ENCODE peak calls at places on chromosomes 4 and X, in eight cellular contexts. One of them, this sample, is unnamed.

GRCh38 chrX:28848707-28849106 is 261.5 kb downstream of the IL1RAPL1 start:
- DNase-seq in heart right ventricle: no peak
- DNase-seq in GM10248: no peak
- DNase-seq in foreskin keratinocyte: no peak
- DNase-seq in GM12865: peak; percentile 0
- DNase-seq in WTC11: no peak
- DNase-seq in endodermal cell: no peak
- DNase-seq in hepatocyte: no peak
- DNase-seq in this sample: no peak

GRCh38 chr4:88659061-88659889 is 38.4 kb downstream of the NAP1L5 start:
- DNase-seq in heart right ventricle: peak; percentile 46
- DNase-seq in GM10248: peak; percentile 47
- DNase-seq in foreskin keratinocyte: peak; percentile 78
- DNase-seq in GM12865: peak; percentile 60
- DNase-seq in WTC11: peak; percentile 32
- DNase-seq in endodermal cell: peak; percentile 80
- DNase-seq in hepatocyte: peak; percentile 79
- DNase-seq in this sample: peak; percentile 24

GRCh38 chr4:96986800-96987199 is 1146.9 kb downstream of the PDHA2 start:
- DNase-seq in heart right ventricle: no peak
- DNase-seq in GM10248: no peak
- DNase-seq in foreskin keratinocyte: no peak
- DNase-seq in GM12865: no peak
- DNase-seq in WTC11: no peak
- DNase-seq in endodermal cell: no peak
- DNase-seq in hepatocyte: no peak
- DNase-seq in this sample: no peak

GRCh38 chrX:68419934-68420333 is 13.4 kb downstream of the OPHN1 start:
- DNase-seq in heart right ventricle: no peak
- DNase-seq in GM10248: no peak
- DNase-seq in foreskin keratinocyte: no peak
- DNase-seq in GM12865: no peak
- DNase-seq in WTC11: no peak
- DNase-seq in endodermal cell: no peak
- DNase-seq in hepatocyte: no peak
- DNase-seq in this sample: no peak

GRCh38 chr4:30068234-30068633 is 651.9 kb upstream of the PCDH7 start:
- DNase-seq in heart right ventricle: no peak
- DNase-seq in GM10248: no peak
- DNase-seq in foreskin keratinocyte: no peak
- DNase-seq in GM12865: peak; percentile 0
- DNase-seq in WTC11: no peak
- DNase-seq in endodermal cell: no peak
- DNase-seq in hepatocyte: no peak
- DNase-seq in this sample: no peak

GRCh38 chrX:109600114-109600710 is 24.8 kb downstream of the KCNE5 start:
- DNase-seq in heart right ventricle: no peak
- DNase-seq in GM10248: no peak
- DNase-seq in foreskin keratinocyte: no peak
- DNase-seq in GM12865: no peak
- DNase-seq in WTC11: peak; percentile 15
- DNase-seq in endodermal cell: peak; percentile 62
- DNase-seq in hepatocyte: peak; percentile 21
- DNase-seq in this sample: peak; percentile 52

GRCh38 chrX:139725720-139726119 is 17.8 kb upstream of the MCF2 start:
- DNase-seq in heart right ventricle: no peak
- DNase-seq in GM10248: no peak
- DNase-seq in foreskin keratinocyte: no peak
- DNase-seq in GM12865: peak; percentile 66
- DNase-seq in WTC11: no peak
- DNase-seq in endodermal cell: no peak
- DNase-seq in hepatocyte: no peak
- DNase-seq in this sample: no peak

GRCh38 chrX:131298846-131299245 is 9.7 kb upstream of the IGSF1 start:
- DNase-seq in heart right ventricle: no peak
- DNase-seq in GM10248: no peak
- DNase-seq in foreskin keratinocyte: no peak
- DNase-seq in GM12865: no peak
- DNase-seq in WTC11: no peak
- DNase-seq in endodermal cell: no peak
- DNase-seq in hepatocyte: no peak
- DNase-seq in this sample: no peak

GRCh38 chrX:45266456-45266855 is 65.8 kb upstream of the DIPK2B start:
- DNase-seq in heart right ventricle: no peak
- DNase-seq in GM10248: no peak
- DNase-seq in foreskin keratinocyte: no peak
- DNase-seq in GM12865: no peak
- DNase-seq in WTC11: no peak
- DNase-seq in endodermal cell: no peak
- DNase-seq in hepatocyte: no peak
- DNase-seq in this sample: no peak

GRCh38 chr4:110005461-110006056 is 92.9 kb downstream of the EGF start:
- DNase-seq in heart right ventricle: no peak
- DNase-seq in GM10248: peak; percentile 71
- DNase-seq in foreskin keratinocyte: peak; percentile 74
- DNase-seq in GM12865: peak; percentile 75
- DNase-seq in WTC11: no peak
- DNase-seq in endodermal cell: no peak
- DNase-seq in hepatocyte: peak; percentile 77
- DNase-seq in this sample: no peak

GRCh38 chrX:119292445-119292844 is 56.4 kb downstream of the PGRMC1 start:
- DNase-seq in heart right ventricle: no peak
- DNase-seq in GM10248: no peak
- DNase-seq in foreskin keratinocyte: no peak
- DNase-seq in GM12865: no peak
- DNase-seq in WTC11: no peak
- DNase-seq in endodermal cell: no peak
- DNase-seq in hepatocyte: no peak
- DNase-seq in this sample: no peak

GRCh38 chr4:118373614-118374255 is 20.9 kb upstream of the PRSS12 start:
- DNase-seq in heart right ventricle: no peak
- DNase-seq in GM10248: no peak
- DNase-seq in foreskin keratinocyte: no peak
- DNase-seq in GM12865: peak; percentile 31
- DNase-seq in WTC11: no peak
- DNase-seq in endodermal cell: no peak
- DNase-seq in hepatocyte: no peak
- DNase-seq in this sample: no peak

GRCh38 chrX:16743604-16744325 is 24.4 kb downstream of the SYAP1 start:
- DNase-seq in heart right ventricle: no peak
- DNase-seq in GM10248: no peak
- DNase-seq in foreskin keratinocyte: peak; percentile 83
- DNase-seq in GM12865: no peak
- DNase-seq in WTC11: no peak
- DNase-seq in endodermal cell: no peak
- DNase-seq in hepatocyte: no peak
- DNase-seq in this sample: no peak

GRCh38 chr4:24915121-24915922 is 2.5 kb upstream of the CCDC149 start:
- DNase-seq in heart right ventricle: no peak
- DNase-seq in GM10248: no peak
- DNase-seq in foreskin keratinocyte: no peak
- DNase-seq in GM12865: no peak
- DNase-seq in WTC11: peak; percentile 18
- DNase-seq in endodermal cell: peak; percentile 70
- DNase-seq in hepatocyte: peak; percentile 33
- DNase-seq in this sample: no peak

DNA sequence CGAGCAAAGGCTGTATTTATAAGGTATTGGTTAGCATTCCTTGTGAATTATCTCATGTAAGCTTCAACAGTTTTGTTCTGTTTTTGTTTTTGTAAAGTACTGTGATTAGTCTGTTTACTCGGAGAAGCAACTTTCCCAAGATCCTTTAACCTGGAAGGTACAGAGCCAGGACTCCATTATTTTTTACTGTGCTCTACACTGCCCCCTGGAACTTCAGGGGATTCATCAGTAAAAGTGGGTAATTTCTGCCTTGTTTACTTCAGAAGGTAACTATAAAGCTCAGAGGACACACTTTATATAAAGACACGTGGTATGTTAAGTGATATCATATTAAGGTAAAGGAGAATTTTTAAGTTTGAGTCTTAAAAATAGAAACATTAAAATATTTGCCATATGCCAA is 124.9 kb downstream of the IQCM start:
- DNase-seq in heart right ventricle: no peak
- DNase-seq in GM10248: no peak
- DNase-seq in foreskin keratinocyte: no peak
- DNase-seq in GM12865: no peak
- DNase-seq in WTC11: no peak
- DNase-seq in endodermal cell: peak; percentile 49
- DNase-seq in hepatocyte: no peak
- DNase-seq in this sample: no peak
- TF ChIP-seq CTCF in heart right ventricle: no peak
- TF ChIP-seq CTCF in GM10248: no peak
- TF ChIP-seq CTCF in foreskin keratinocyte: peak; percentile 45
- TF ChIP-seq CTCF in GM12865: no peak
- TF ChIP-seq CTCF in WTC11: peak; percentile 28
- TF ChIP-seq CTCF in endodermal cell: peak; percentile 74
- TF ChIP-seq CTCF in hepatocyte: no peak
- TF ChIP-seq CTCF in this sample: peak; percentile 16

GRCh38 chr4:6424425-6424824 is 48.0 kb downstream of the PPP2R2C start:
- DNase-seq in heart right ventricle: no peak
- DNase-seq in GM10248: no peak
- DNase-seq in foreskin keratinocyte: no peak
- DNase-seq in GM12865: no peak
- DNase-seq in WTC11: no peak
- DNase-seq in endodermal cell: no peak
- DNase-seq in hepatocyte: no peak
- DNase-seq in this sample: no peak

GRCh38 chr4:6425336-6425735 is 47.1 kb downstream of the PPP2R2C start:
- DNase-seq in heart right ventricle: no peak
- DNase-seq in GM10248: peak; percentile 42
- DNase-seq in foreskin keratinocyte: no peak
- DNase-seq in GM12865: peak; percentile 32
- DNase-seq in WTC11: no peak
- DNase-seq in endodermal cell: no peak
- DNase-seq in hepatocyte: no peak
- DNase-seq in this sample: no peak

GRCh38 chr4:6425911-6426310 is 46.5 kb downstream of the PPP2R2C start:
- DNase-seq in heart right ventricle: no peak
- DNase-seq in GM10248: no peak
- DNase-seq in foreskin keratinocyte: no peak
- DNase-seq in GM12865: no peak
- DNase-seq in WTC11: no peak
- DNase-seq in endodermal cell: no peak
- DNase-seq in hepatocyte: no peak
- DNase-seq in this sample: no peak

GRCh38 chr4:6426571-6427438 is 45.6 kb downstream of the PPP2R2C start:
- DNase-seq in heart right ventricle: no peak
- DNase-seq in GM10248: no peak
- DNase-seq in foreskin keratinocyte: no peak
- DNase-seq in GM12865: no peak
- DNase-seq in WTC11: no peak
- DNase-seq in endodermal cell: no peak
- DNase-seq in hepatocyte: no peak
- DNase-seq in this sample: no peak

GRCh38 chr4:6427439-6428090 is 44.8 kb downstream of the PPP2R2C start:
- DNase-seq in heart right ventricle: no peak
- DNase-seq in GM10248: no peak
- DNase-seq in foreskin keratinocyte: no peak
- DNase-seq in GM12865: no peak
- DNase-seq in WTC11: no peak
- DNase-seq in endodermal cell: peak; percentile 61
- DNase-seq in hepatocyte: no peak
- DNase-seq in this sample: no peak
- TF ChIP-seq CTCF in heart right ventricle: no peak
- TF ChIP-seq CTCF in GM10248: no peak
- TF ChIP-seq CTCF in foreskin keratinocyte: no peak
- TF ChIP-seq CTCF in GM12865: no peak
- TF ChIP-seq CTCF in WTC11: no peak
- TF ChIP-seq CTCF in endodermal cell: peak; percentile 64
- TF ChIP-seq CTCF in hepatocyte: no peak
- TF ChIP-seq CTCF in this sample: no peak

DNA sequence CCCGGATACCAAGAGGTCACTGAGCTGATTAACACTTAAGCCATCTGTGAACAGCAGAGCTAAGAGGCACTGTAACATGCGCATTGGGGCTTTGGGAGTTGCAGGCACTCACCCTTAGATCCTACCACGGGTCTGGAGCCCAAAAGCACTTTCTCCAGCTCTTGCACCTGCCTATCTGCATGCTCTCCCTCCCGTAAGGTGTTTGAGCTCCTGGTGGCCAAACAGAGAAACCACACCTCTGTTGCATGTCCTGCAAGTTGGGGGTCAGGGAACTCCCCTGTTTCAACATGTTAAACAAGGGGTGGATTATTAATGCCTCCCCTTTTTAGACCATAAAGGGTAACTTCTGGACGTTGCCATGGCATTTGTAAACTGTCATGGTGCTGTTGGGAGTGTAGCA is 49.8 kb downstream of the GYPA start:
- DNase-seq in heart right ventricle: no peak
- DNase-seq in GM10248: no peak
- DNase-seq in foreskin keratinocyte: no peak
- DNase-seq in GM12865: peak; percentile 1
- DNase-seq in WTC11: no peak
- DNase-seq in endodermal cell: peak; percentile 45
- DNase-seq in hepatocyte: no peak
- DNase-seq in this sample: no peak
- TF ChIP-seq CTCF in heart right ventricle: no peak
- TF ChIP-seq CTCF in GM10248: no peak
- TF ChIP-seq CTCF in foreskin keratinocyte: no peak
- TF ChIP-seq CTCF in GM12865: no peak
- TF ChIP-seq CTCF in WTC11: no peak
- TF ChIP-seq CTCF in endodermal cell: peak; percentile 34
- TF ChIP-seq CTCF in hepatocyte: no peak
- TF ChIP-seq CTCF in this sample: no peak

DNA sequence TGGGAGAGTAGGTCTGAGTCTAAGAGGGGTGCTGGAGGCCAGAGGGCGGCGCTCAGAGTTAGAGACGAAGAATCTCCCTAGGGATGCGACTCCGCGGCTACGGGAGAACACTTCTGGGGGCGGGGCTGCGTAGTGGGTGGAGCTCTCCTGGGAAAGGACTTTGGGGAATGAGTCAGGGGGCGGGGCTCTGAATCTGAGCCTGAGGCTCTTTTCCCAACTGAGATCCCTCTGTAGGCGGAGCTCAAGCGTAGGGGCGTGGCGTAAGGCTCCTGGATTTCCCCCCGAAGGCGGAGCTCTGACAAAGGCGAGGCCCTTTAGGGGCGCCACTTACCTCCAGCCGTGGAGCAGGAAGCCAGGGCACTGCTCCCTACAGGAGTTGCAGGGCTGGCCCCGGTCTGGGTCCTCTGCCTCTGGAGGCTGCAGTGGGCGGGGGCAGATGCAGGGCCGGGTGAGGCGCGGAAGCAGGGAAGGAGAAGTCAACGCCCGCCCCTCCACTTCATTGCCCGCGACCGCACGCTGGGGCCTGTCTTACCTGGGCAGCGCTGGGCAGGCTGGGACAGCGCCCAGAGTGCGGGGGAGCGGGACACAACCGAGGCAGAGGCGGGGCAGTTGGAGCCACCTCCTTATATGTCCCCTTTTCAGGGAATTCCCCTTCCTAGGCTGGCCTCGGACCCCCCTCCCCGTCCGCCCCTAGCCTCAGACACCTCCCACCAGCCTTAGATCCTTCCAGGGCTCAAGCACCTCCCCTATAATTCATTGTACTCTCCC is 1.7 kb downstream of the PRICKLE3 start:
- DNase-seq in heart right ventricle: peak; percentile 92
- DNase-seq in GM10248: no peak
- DNase-seq in foreskin keratinocyte: peak; percentile 88
- DNase-seq in GM12865: peak; percentile 58
- DNase-seq in WTC11: peak; percentile 97
- DNase-seq in endodermal cell: peak; percentile 97
- DNase-seq in hepatocyte: peak; percentile 93
- DNase-seq in this sample: peak; percentile 95
- TF ChIP-seq CTCF in heart right ventricle: no peak
- TF ChIP-seq CTCF in GM10248: no peak
- TF ChIP-seq CTCF in foreskin keratinocyte: peak; percentile 47
- TF ChIP-seq CTCF in GM12865: no peak
- TF ChIP-seq CTCF in WTC11: no peak
- TF ChIP-seq CTCF in endodermal cell: peak; percentile 22
- TF ChIP-seq CTCF in hepatocyte: no peak
- TF ChIP-seq CTCF in this sample: no peak

GRCh38 chr4:46329118-46329976 is 60.6 kb downstream of the GABRA2 start:
- DNase-seq in heart right ventricle: peak; percentile 11
- DNase-seq in GM10248: peak; percentile 1
- DNase-seq in foreskin keratinocyte: peak; percentile 60
- DNase-seq in GM12865: peak; percentile 39
- DNase-seq in WTC11: peak; percentile 25
- DNase-seq in endodermal cell: peak; percentile 78
- DNase-seq in hepatocyte: peak; percentile 66
- DNase-seq in this sample: peak; percentile 34
- TF ChIP-seq CTCF in heart right ventricle: peak; percentile 29
- TF ChIP-seq CTCF in GM10248: peak; percentile 50
- TF ChIP-seq CTCF in foreskin keratinocyte: peak; percentile 76
- TF ChIP-seq CTCF in GM12865: peak; percentile 40
- TF ChIP-seq CTCF in WTC11: peak; percentile 37
- TF ChIP-seq CTCF in endodermal cell: peak; percentile 80
- TF ChIP-seq CTCF in hepatocyte: peak; percentile 66
- TF ChIP-seq CTCF in this sample: peak; percentile 64